ENCODE peak calls at places on chromosome 9, in seven cellular contexts. O is psoas muscle; V is coronary artery; K is natural killer cell; F is WERI-Rb-1; U is CD4-positive, alpha-beta T cell; P is adrenal gland. G is an unnamed sample.

GRCh38 chr9:68895741-68896478 is 118.0 kb downstream of the PRKACG start:
- DNase-seq in O (no peak), V (no peak), K (no peak), F (no peak), U (no peak), P (no peak), G (no peak)

GRCh38 chr9:6383551-6384225 is 29.3 kb upstream of the UHRF2 start:
- DNase-seq in O (no peak), V (no peak), K (no peak), F (no peak), U (no peak), P (no peak), G (no peak)

GRCh38 chr9:68978054-68978453 is 35.9 kb downstream of the PRKACG start:
- DNase-seq in O (no peak), V (no peak), K (no peak), F (no peak), U (no peak), P (no peak), G (peak)

GRCh38 chr9:123456011-123456410 is 100.0 kb downstream of the CRB2 start:
- DNase-seq in O (no peak), V (peak), K (no peak), F (no peak), U (no peak), P (no peak), G (no peak)

GRCh38 chr9:89496645-89497044 is 1.3 kb downstream of the SEMA4D start:
- DNase-seq in O (no peak), V (no peak), K (peak), F (no peak), U (no peak), P (peak), G (no peak)

GRCh38 chr9:96376926-96377874 is 6.3 kb downstream of the SLC35D2 start:
- DNase-seq in O (no peak), V (no peak), K (no peak), F (no peak), U (no peak), P (no peak), G (no peak)

GRCh38 chr9:135703726-135704125 is 1.7 kb downstream of the KCNT1 start:
- DNase-seq in O (no peak), V (no peak), K (no peak), F (no peak), U (no peak), P (no peak), G (no peak)

GRCh38 chr9:99677281-99677680 is 144.4 kb upstream of the NR4A3 start:
- DNase-seq in O (no peak), V (no peak), K (no peak), F (no peak), U (no peak), P (no peak), G (no peak)

GRCh38 chr9:135227641-135228251 is 140.3 kb downstream of the OLFM1 start:
- DNase-seq in O (no peak), V (no peak), K (no peak), F (no peak), U (no peak), P (no peak), G (no peak)

GRCh38 chr9:88037285-88037845 is 63.0 kb upstream of the CDK20 start:
- DNase-seq in O (no peak), V (no peak), K (no peak), F (no peak), U (no peak), P (no peak), G (no peak)

GRCh38 chr9:104805441-104805840 is 41.5 kb downstream of the NIPSNAP3B start:
- DNase-seq in O (no peak), V (no peak), K (no peak), F (no peak), U (no peak), P (no peak), G (no peak)

GRCh38 chr9:104802906-104803305 is 39.0 kb downstream of the NIPSNAP3B start:
- DNase-seq in O (no peak), V (no peak), K (no peak), F (no peak), U (no peak), P (no peak), G (no peak)

GRCh38 chr9:104810421-104811339 is 46.8 kb downstream of the NIPSNAP3B start:
- DNase-seq in O (peak), V (no peak), K (no peak), F (no peak), U (no peak), P (peak), G (no peak)

GRCh38 chr9:104808030-104808614 is 44.2 kb downstream of the NIPSNAP3B start:
- DNase-seq in O (peak), V (no peak), K (no peak), F (peak), U (no peak), P (peak), G (no peak)
- TF ChIP-seq CTCF in O (no peak), V (no peak), K (no peak), F (peak), U (no peak), P (peak), G (peak)

DNA sequence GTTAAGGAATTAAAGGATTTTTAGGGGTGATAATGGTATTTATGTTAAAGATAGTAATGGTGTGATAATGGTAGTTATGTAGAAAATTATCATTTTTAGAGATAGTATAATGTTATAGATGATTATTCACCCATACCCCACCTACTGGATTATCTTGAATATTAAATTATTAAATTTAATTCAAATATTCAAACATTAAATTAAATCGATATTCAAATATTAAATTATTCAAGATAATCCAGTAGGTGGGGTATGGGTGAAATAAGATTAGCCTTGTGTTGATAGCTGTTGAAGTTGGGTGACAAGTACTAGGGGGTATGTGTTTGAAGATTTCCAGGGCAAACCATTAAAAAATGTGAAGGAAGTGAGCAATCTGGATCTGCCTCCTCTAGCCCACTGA is 15.6 kb downstream of the FAM219A start:
- DNase-seq in O (no peak), V (no peak), K (no peak), F (no peak), U (no peak), P (no peak), G (no peak)
- TF ChIP-seq CTCF in O (no peak), V (no peak), K (no peak), F (no peak), U (no peak), P (no peak), G (no peak)

DNA sequence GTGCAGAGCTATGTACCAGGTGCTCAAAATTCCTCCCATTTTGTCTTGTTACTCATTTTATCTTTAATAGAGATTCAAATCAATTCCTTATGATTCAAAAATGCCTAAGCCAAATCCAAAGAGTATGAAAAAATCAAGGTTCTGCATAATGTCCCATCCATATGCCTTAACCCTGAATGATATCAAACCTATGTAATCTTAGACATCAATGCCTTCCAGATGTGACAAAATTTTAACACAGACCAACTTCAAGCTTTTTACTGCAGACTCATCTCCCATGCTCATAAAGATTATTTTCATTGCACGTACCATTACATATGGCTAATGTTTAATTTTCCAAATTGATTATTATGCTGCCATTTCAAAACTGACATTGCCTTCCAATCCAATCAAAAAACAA is 122.4 kb downstream of the NFIB start:
- DNase-seq in O (no peak), V (no peak), K (no peak), F (no peak), U (no peak), P (no peak), G (no peak)
- TF ChIP-seq CTCF in O (no peak), V (no peak), K (no peak), F (no peak), U (no peak), P (no peak), G (no peak)

GRCh38 chr9:81083062-81083461 is 606.3 kb downstream of the TLE1 start:
- DNase-seq in O (no peak), V (no peak), K (no peak), F (peak), U (no peak), P (no peak), G (no peak)
- TF ChIP-seq CTCF in O (no peak), V (no peak), K (no peak), F (peak), U (no peak), P (peak), G (peak)

DNA sequence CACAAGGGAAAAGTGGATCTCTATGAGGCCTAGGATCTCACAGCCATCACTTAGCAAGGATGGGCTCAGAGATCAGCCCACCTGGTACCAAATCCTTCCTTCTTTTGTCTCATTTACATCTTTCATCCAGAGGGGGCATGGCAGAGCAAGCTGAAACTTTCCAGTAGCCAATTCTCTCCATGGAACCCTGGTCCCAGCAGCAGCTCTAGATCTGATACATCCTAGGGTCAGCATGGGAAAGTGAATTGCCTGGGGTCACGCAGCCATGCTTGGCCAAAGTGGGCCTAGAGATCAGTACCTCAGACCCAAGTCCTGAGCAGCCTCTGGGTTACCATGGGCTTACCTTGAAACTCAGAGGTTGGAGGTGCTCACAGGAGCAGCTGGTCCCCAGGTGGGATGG is 170.5 kb downstream of the GABBR2 start:
- DNase-seq in O (no peak), V (no peak), K (no peak), F (no peak), U (no peak), P (no peak), G (no peak)
- TF ChIP-seq CTCF in O (no peak), V (no peak), K (no peak), F (no peak), U (no peak), P (no peak), G (no peak)

GRCh38 chr9:127360205-127360604 is 36.8 kb upstream of the SLC2A8 start:
- DNase-seq in O (no peak), V (no peak), K (no peak), F (no peak), U (no peak), P (no peak), G (no peak)
- TF ChIP-seq CTCF in O (peak), V (no peak), K (no peak), F (no peak), U (no peak), P (no peak), G (no peak)

GRCh38 chr9:83062653-83063527 is at the start of gene RASEF:
- DNase-seq in O (no peak), V (no peak), K (no peak), F (peak), U (no peak), P (no peak), G (no peak)
- TF ChIP-seq CTCF in O (no peak), V (no peak), K (no peak), F (peak), U (no peak), P (no peak), G (no peak)